ENCODE peak calls at places on chromosomes 4 and X, in seven cellular contexts. B is upper lobe of left lung, T is aorta, L is IMR-90, S is left lung, F is psoas muscle, U is breast epithelium. C is an unnamed sample.

GRCh38 chr4:107034091-107034698 is 1.9 kb downstream of the DKK2 start:
- DNase-seq in B (peak; percentile 54), T (peak; percentile 75), L (no peak), S (peak; percentile 60), F (peak; percentile 72), U (no peak), C (no peak)

GRCh38 chr4:145618210-145618911 is 824 bp upstream of the MMAA start:
- DNase-seq in B (no peak), T (no peak), L (no peak), S (no peak), F (peak; percentile 66), U (no peak), C (no peak)

GRCh38 chrX:1316527-1316926 is 20.1 kb upstream of the IL3RA start:
- DNase-seq in B (peak; percentile 87), T (peak; percentile 78), L (no peak), S (peak; percentile 89), F (peak; percentile 75), U (peak; percentile 26), C (no peak)

GRCh38 chrX:110258552-110258951 is 59.3 kb downstream of the AMMECR1 start:
- DNase-seq in B (no peak), T (no peak), L (peak; percentile 68), S (no peak), F (no peak), U (no peak), C (no peak)

GRCh38 chrX:3939967-3940610 is 226.6 kb upstream of the PRKX start:
- DNase-seq in B (no peak), T (no peak), L (peak; percentile 20), S (no peak), F (no peak), U (peak; percentile 32), C (no peak)

GRCh38 chr4:77931452-77932135 is 69.0 kb downstream of the MRPL1 start:
- DNase-seq in B (no peak), T (no peak), L (peak; percentile 91), S (no peak), F (no peak), U (no peak), C (no peak)

GRCh38 chr4:77578145-77578544 is 27.5 kb upstream of the CXCL13 start:
- DNase-seq in B (no peak), T (no peak), L (no peak), S (no peak), F (no peak), U (no peak), C (no peak)

GRCh38 chrX:77527233-77528001 is 80.2 kb downstream of the FGF16 start:
- DNase-seq in B (peak; percentile 25), T (peak; percentile 67), L (no peak), S (no peak), F (peak; percentile 50), U (no peak), C (no peak)

GRCh38 chrX:109389917-109390316 is 92.0 kb downstream of the GUCY2F start:
- DNase-seq in B (no peak), T (no peak), L (no peak), S (no peak), F (no peak), U (no peak), C (no peak)

GRCh38 chrX:153724252-153725038 is at the start of the genes ABCD1 and BCAP31:
- DNase-seq in B (peak; percentile 98), T (peak; percentile 95), L (peak; percentile 78), S (peak; percentile 96), F (peak; percentile 95), U (peak; percentile 80), C (peak; percentile 28)

GRCh38 chrX:68699960-68700746 is 52.7 kb downstream of the STARD8 start:
- DNase-seq in B (no peak), T (no peak), L (peak; percentile 55), S (no peak), F (no peak), U (no peak), C (no peak)

GRCh38 chr4:7635435-7635834 is 200.7 kb upstream of the PSAPL1 start:
- DNase-seq in B (no peak), T (no peak), L (no peak), S (no peak), F (no peak), U (no peak), C (no peak)

GRCh38 chr4:146252941-146253340 is 38.6 kb downstream of the REELD1 start:
- DNase-seq in B (no peak), T (no peak), L (no peak), S (no peak), F (no peak), U (no peak), C (no peak)

GRCh38 chrX:140274761-140275525 is 229.9 kb downstream of the SOX3 start:
- DNase-seq in B (no peak), T (no peak), L (peak; percentile 49), S (no peak), F (no peak), U (no peak), C (no peak)

GRCh38 chrX:112636951-112637541 is 42.7 kb downstream of the LHFPL1 start:
- DNase-seq in B (no peak), T (no peak), L (peak; percentile 87), S (no peak), F (no peak), U (no peak), C (peak; percentile 57)

GRCh38 chrX:124026529-124026928 is 65.0 kb downstream of the STAG2 start:
- DNase-seq in B (no peak), T (no peak), L (no peak), S (no peak), F (no peak), U (no peak), C (no peak)

GRCh38 chrX:124030520-124030919 is 69.0 kb downstream of the STAG2 start:
- DNase-seq in B (no peak), T (no peak), L (no peak), S (no peak), F (no peak), U (no peak), C (no peak)

GRCh38 chrX:124023838-124024238 is 62.3 kb downstream of the STAG2 start:
- DNase-seq in B (no peak), T (no peak), L (peak; percentile 41), S (no peak), F (no peak), U (no peak), C (no peak)

GRCh38 chrX:124033821-124034220 is 72.3 kb downstream of the STAG2 start:
- DNase-seq in B (no peak), T (no peak), L (peak; percentile 61), S (no peak), F (no peak), U (no peak), C (no peak)

DNA sequence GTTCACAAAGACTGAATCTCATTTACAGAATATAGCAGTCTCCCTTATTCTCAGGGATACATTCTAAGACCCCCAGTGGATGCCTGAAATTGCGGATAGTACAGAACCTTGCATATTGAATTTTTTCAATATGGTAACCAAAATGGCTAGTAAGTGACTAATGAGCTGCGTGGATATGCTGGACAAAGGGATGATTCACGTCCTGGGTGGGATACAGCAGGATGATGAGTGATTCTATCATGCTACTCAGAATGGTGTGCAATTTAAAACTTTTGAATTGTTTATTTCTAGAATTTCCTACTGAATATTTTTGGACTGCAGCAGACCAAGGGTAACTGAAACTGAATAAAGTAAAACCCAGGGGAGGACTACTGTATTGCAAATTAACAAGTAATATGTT is 66.7 kb downstream of the STAG2 start:
- DNase-seq in B (no peak), T (no peak), L (peak; percentile 71), S (no peak), F (no peak), U (no peak), C (no peak)
- H3K36me3 ChIP-seq in B (no peaks in the 10 kb centered on the region), T (no peaks in the 10 kb centered on the region), L (peaks cover 2% of the 10 kb centered on the region), S (no peaks in the 10 kb centered on the region), F (peaks cover 25% of the 10 kb centered on the region), U (no peaks in the 10 kb centered on the region), C (peaks cover 1% of the 10 kb centered on the region)

GRCh38 chr4:39285853-39286252 is 80.3 kb downstream of the RFC1 start:
- DNase-seq in B (no peak), T (no peak), L (peak; percentile 11), S (no peak), F (no peak), U (no peak), C (no peak)

GRCh38 chr4:39285111-39285795 is 80.9 kb downstream of the RFC1 start:
- DNase-seq in B (no peak), T (no peak), L (no peak), S (no peak), F (no peak), U (no peak), C (no peak)

GRCh38 chr4:39280770-39281169 is 85.4 kb downstream of the RFC1 start:
- DNase-seq in B (no peak), T (no peak), L (no peak), S (no peak), F (no peak), U (no peak), C (no peak)

GRCh38 chr4:39291686-39292085 is 74.5 kb downstream of the RFC1 start:
- DNase-seq in B (no peak), T (no peak), L (no peak), S (no peak), F (no peak), U (no peak), C (no peak)

GRCh38 chr4:39286263-39286662 is 79.9 kb downstream of the RFC1 start:
- DNase-seq in B (no peak), T (no peak), L (peak; percentile 13), S (no peak), F (no peak), U (no peak), C (no peak)
- H3K36me3 ChIP-seq in B (peaks cover 45% of the 10 kb centered on the region), T (peaks cover 11% of the 10 kb centered on the region), L (peaks cover 16% of the 10 kb centered on the region), S (peaks cover 69% of the 10 kb centered on the region), F (peaks cover 80% of the 10 kb centered on the region), U (no peaks in the 10 kb centered on the region), C (peaks cover 7% of the 10 kb centered on the region)

DNA sequence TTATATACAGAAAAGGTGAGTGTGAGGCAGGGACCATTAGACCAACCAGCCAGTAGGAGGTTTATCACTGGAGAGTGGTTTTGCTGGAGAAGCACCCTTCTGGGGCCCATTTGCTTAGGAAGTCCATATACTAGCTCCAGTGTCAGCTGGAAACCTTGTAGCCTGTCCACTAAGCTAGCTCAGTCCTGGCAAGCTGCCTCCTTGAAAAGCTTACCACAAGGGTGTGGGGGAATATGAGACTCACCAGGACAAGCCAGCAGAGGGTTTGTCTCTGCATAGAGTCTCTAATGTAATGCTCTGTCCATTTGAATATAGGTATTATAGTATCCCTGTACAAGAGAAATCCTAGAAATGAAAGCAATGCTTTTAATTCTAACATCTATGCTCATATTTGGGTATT is 86.3 kb downstream of the FBXL5 start:
- DNase-seq in B (no peak), T (no peak), L (peak; percentile 26), S (no peak), F (no peak), U (no peak), C (no peak)
- H3K36me3 ChIP-seq in B (peaks cover 16% of the 10 kb centered on the region), T (peaks cover 8% of the 10 kb centered on the region), L (peaks cover 32% of the 10 kb centered on the region), S (peaks cover 69% of the 10 kb centered on the region), F (peaks cover 49% of the 10 kb centered on the region), U (no peaks in the 10 kb centered on the region), C (peaks cover 3% of the 10 kb centered on the region)

GRCh38 chr4:2934077-2934812 is 29.0 kb downstream of the NOP14 start:
- DNase-seq in B (peak; percentile 93), T (peak; percentile 90), L (peak; percentile 24), S (peak; percentile 91), F (peak; percentile 87), U (peak; percentile 51), C (no peak)

GRCh38 chr4:2932561-2932950 is 30.6 kb downstream of the NOP14 start:
- DNase-seq in B (no peak), T (no peak), L (no peak), S (peak; percentile 57), F (peak; percentile 61), U (no peak), C (no peak)

GRCh38 chr4:2933566-2934076 is 29.6 kb downstream of the NOP14 start:
- DNase-seq in B (peak; percentile 88), T (peak; percentile 79), L (no peak), S (no peak), F (no peak), U (no peak), C (no peak)

GRCh38 chr4:2931765-2932560 is 31.2 kb downstream of the NOP14 start:
- DNase-seq in B (peak; percentile 91), T (peak; percentile 86), L (no peak), S (peak; percentile 94), F (peak; percentile 81), U (no peak), C (no peak)

GRCh38 chr4:2932951-2933565 is 30.1 kb downstream of the NOP14 start:
- DNase-seq in B (no peak), T (peak; percentile 74), L (no peak), S (no peak), F (peak; percentile 70), U (no peak), C (no peak)
- H3K36me3 ChIP-seq in B (peaks cover 38% of the 10 kb centered on the region), T (no peaks in the 10 kb centered on the region), L (peaks cover 59% of the 10 kb centered on the region), S (peaks cover 53% of the 10 kb centered on the region), F (peaks cover 38% of the 10 kb centered on the region), U (no peaks in the 10 kb centered on the region), C (peaks cover 31% of the 10 kb centered on the region)

C was measured in BJ.